ENCODE peak calls at places on chromosomes 5 and 9, in five cellular contexts. Y is H9; T is upper lobe of right lung; R is naive thymus-derived CD4-positive, alpha-beta T cell; F is ovary. K is an unnamed sample.

GRCh38 chr5:160787247-160787646 is 64.8 kb downstream of the ATP10B start:
- DNase-seq in Y (peak; percentile 61), R (no peak), F (no peak), T (peak; percentile 69), K (peak; percentile 75)

GRCh38 chr5:95620870-95621838 is 1.3 kb downstream of the GPR150 start:
- DNase-seq in T (peak; percentile 74), Y (peak; percentile 74), R (peak; percentile 37), F (no peak), K (peak; percentile 65)

GRCh38 chr9:7369384-7369821 is 430.2 kb downstream of the DMAC1 start:
- DNase-seq in Y (no peak), R (no peak), T (no peak), F (no peak), K (no peak)

GRCh38 chr9:127955294-127956015 is 17.8 kb upstream of the DPM2 start:
- DNase-seq in T (peak; percentile 84), Y (peak; percentile 93), R (peak; percentile 69), F (no peak), K (peak; percentile 96)

GRCh38 chr9:89820337-89820736 is 215.5 kb downstream of the GADD45G start:
- DNase-seq in T (no peak), Y (no peak), R (no peak), F (no peak), K (no peak)

GRCh38 chr5:6215891-6216290 is 162.5 kb downstream of the MED10 start:
- DNase-seq in T (no peak), Y (no peak), F (no peak), R (no peak), K (no peak)

GRCh38 chr5:54457094-54457531 is 1.6 kb downstream of the HSPB3 start:
- DNase-seq in F (peak; percentile 26), R (no peak), T (no peak), Y (no peak), K (peak; percentile 19)

GRCh38 chr9:137726764-137727163 is 108.0 kb downstream of the EHMT1 start:
- DNase-seq in F (no peak), Y (no peak), R (no peak), T (no peak), K (no peak)

GRCh38 chr9:120900821-120901220 is 23.8 kb upstream of the PHF19 start:
- DNase-seq in Y (no peak), R (no peak), T (no peak), F (no peak), K (no peak)
- H3K4me1 ChIP-seq in Y (no peaks in the 10 kb centered on the region), R (peaks cover 55% of the 10 kb centered on the region), T (peaks cover 5% of the 10 kb centered on the region), F (no peaks in the 10 kb centered on the region), K (peaks cover 3% of the 10 kb centered on the region)

GRCh38 chr5:154523104-154523503 is 45.1 kb upstream of the HAND1 start:
- DNase-seq in T (peak; percentile 26), Y (no peak), F (no peak), R (no peak), K (no peak)
- H3K4me1 ChIP-seq in T (peaks cover 3% of the 10 kb centered on the region), Y (no peaks in the 10 kb centered on the region), F (no peaks in the 10 kb centered on the region), R (no peaks in the 10 kb centered on the region), K (peaks cover 14% of the 10 kb centered on the region)

DNA sequence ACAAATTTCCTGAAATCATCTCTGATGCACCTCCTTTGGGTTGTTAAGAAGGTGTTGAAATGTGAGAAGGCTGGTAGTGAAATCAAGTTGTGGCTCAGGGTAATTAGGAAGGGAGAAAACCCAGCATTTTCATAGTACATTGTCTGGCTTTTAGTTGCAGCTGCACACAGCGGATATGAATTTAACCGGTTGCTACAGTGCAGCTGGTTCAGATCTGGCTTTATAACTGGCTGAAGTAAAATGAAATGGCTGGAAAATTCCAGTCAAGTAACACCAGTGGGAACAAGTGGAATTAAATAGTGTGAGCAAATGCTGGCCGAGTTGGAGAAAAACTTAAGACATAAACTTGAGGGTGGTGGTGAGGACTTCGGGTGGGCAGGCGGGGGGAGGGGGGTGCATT is 17.6 kb downstream of the RGMB start:
- DNase-seq in F (no peak), R (no peak), T (no peak), Y (no peak), K (no peak)
- H3K4me1 ChIP-seq in F (peaks cover 4% of the 10 kb centered on the region), R (no peaks in the 10 kb centered on the region), T (peaks cover 12% of the 10 kb centered on the region), Y (peaks cover 8% of the 10 kb centered on the region), K (peaks cover 48% of the 10 kb centered on the region)

GRCh38 chr9:33166263-33167083 is 663 bp downstream of the B4GALT1 start:
- DNase-seq in F (peak; percentile 71), R (no peak), T (no peak), Y (no peak), K (peak; percentile 44)
- H3K4me1 ChIP-seq in F (peaks cover 26% of the 10 kb centered on the region), R (peaks cover 50% of the 10 kb centered on the region), T (peaks cover 56% of the 10 kb centered on the region), Y (peaks cover 3% of the 10 kb centered on the region), K (peaks cover 17% of the 10 kb centered on the region)

DNA sequence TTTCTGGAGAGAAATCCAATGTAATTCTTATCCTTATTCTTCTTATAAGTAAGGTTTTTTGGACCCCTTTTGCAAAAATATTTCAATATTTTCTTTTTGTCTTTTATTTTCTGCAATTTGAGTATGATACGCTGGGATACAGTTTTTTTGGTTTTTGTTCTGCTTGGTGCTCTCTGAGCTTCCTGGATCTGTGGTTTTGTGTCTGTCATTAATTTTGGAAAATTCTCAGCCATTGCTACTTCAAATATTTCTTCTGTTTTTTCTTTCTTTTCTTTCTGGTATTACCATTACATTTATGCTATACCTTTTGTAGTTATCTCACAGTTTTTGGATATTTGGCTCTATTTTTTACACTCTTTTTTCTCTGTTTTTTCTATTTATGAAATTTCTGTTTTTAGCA is 50.1 kb downstream of the ZNF618 start:
- DNase-seq in R (no peak), T (no peak), F (no peak), Y (no peak), K (no peak)
- H3K4me1 ChIP-seq in R (no peaks in the 10 kb centered on the region), T (peaks cover 12% of the 10 kb centered on the region), F (peaks cover 12% of the 10 kb centered on the region), Y (no peaks in the 10 kb centered on the region), K (peaks cover 8% of the 10 kb centered on the region)

GRCh38 chr5:132096904-132097303 is 23.3 kb downstream of the CSF2 start:
- DNase-seq in T (no peak), R (no peak), Y (no peak), F (no peak), K (no peak)

GRCh38 chr5:132099073-132099748 is 25.6 kb downstream of the CSF2 start:
- DNase-seq in R (no peak), F (no peak), T (no peak), Y (no peak), K (no peak)

GRCh38 chr5:132099905-132100304 is 26.3 kb downstream of the CSF2 start:
- DNase-seq in F (no peak), R (no peak), Y (no peak), T (no peak), K (no peak)

GRCh38 chr5:132098621-132099020 is 25.0 kb downstream of the CSF2 start:
- DNase-seq in F (no peak), T (no peak), Y (no peak), R (no peak), K (no peak)

GRCh38 chr5:132098151-132098594 is 24.6 kb downstream of the CSF2 start:
- DNase-seq in F (no peak), T (no peak), Y (no peak), R (no peak), K (no peak)
- H3K4me1 ChIP-seq in F (no peaks in the 10 kb centered on the region), T (peaks cover 10% of the 10 kb centered on the region), Y (no peaks in the 10 kb centered on the region), R (peaks cover 67% of the 10 kb centered on the region), K (no peaks in the 10 kb centered on the region)

DNA sequence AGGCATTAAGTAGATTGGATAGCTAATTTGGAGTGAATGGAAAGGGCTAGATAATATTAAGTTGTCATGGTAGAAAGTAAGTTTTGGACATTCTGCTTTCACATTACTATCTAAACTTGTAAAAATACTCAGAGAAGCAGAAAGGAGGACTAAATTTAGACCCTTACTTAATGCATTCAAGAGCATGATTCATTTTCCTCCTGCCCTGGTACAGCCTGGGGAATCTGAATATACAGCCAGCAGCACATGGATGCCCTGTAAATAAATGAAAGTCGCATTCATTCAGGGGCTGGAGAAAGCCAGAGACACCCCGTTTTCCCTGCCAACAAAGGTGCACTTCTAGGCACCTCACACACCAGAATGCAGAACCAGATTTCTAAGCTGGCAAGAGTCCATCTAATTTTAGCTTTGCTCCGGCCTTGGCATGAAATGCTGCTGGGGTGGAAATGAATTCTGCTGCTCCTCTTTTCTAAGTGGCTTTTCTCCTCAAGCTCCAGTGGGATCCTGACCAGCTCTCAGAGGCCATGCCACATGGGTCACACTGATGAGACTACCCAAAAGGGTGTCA is 172.8 kb upstream of the KLF9 start:
- DNase-seq in R (no peak), T (no peak), F (no peak), Y (no peak), K (no peak)
- H3K4me1 ChIP-seq in R (no peaks in the 10 kb centered on the region), T (peaks cover 17% of the 10 kb centered on the region), F (peaks cover 6% of the 10 kb centered on the region), Y (no peaks in the 10 kb centered on the region), K (no peaks in the 10 kb centered on the region)